ENCODE peak calls at places on chromosome 7, in five cellular contexts. K is CD8-positive, alpha-beta T cell; P is tibial artery; O is sigmoid colon; C is HCT116. E is an unnamed sample.

GRCh38 chr7:118186491-118186890 is 2.5 kb downstream of the LSM8 start:
- DNase-seq in P (no peak), K (no peak), C (no peak), O (no peak), E (no peak)

GRCh38 chr7:23544913-23545354 is 13.2 kb upstream of the TRA2A start:
- DNase-seq in O (no peak), P (no peak), K (no peak), C (peak; percentile 69), E (no peak)

GRCh38 chr7:151491859-151492258 is 27.8 kb downstream of the RHEB start:
- DNase-seq in P (no peak), K (no peak), O (no peak), C (peak; percentile 73), E (no peak)

GRCh38 chr7:55774327-55775050 is 88.1 kb downstream of the SEPTIN14 start:
- DNase-seq in K (no peak), P (no peak), C (no peak), O (no peak), E (no peak)

GRCh38 chr7:98136423-98136822 is 29.8 kb downstream of the LMTK2 start:
- DNase-seq in P (no peak), C (no peak), O (no peak), K (no peak), E (no peak)

GRCh38 chr7:455110-455928 is 64.3 kb downstream of the PDGFA start:
- DNase-seq in C (no peak), O (no peak), P (peak; percentile 83), K (no peak), E (no peak)

GRCh38 chr7:152481082-152481481 is 45.3 kb upstream of the KMT2C start:
- DNase-seq in K (no peak), O (no peak), P (no peak), C (no peak), E (no peak)

GRCh38 chr7:158908552-158908951 is 52.2 kb downstream of the DYNC2I1 start:
- DNase-seq in K (no peak), P (no peak), C (no peak), O (no peak), E (no peak)

GRCh38 chr7:135322571-135323340 is 89.1 kb downstream of the STRA8 start:
- DNase-seq in P (no peak), K (no peak), O (no peak), C (no peak), E (no peak)

GRCh38 chr7:855686-856369 is 20.5 kb upstream of the GET4 start:
- DNase-seq in K (no peak), C (no peak), O (no peak), P (no peak), E (no peak)

GRCh38 chr7:156558198-156558597 is 82.4 kb upstream of the RNF32 start:
- DNase-seq in K (no peak), P (no peak), C (peak; percentile 19), O (no peak), E (no peak)

GRCh38 chr7:123230603-123231002 is 30.8 kb upstream of the SLC13A1 start:
- DNase-seq in O (no peak), K (no peak), P (no peak), C (no peak), E (no peak)

GRCh38 chr7:16463520-16463919 is 2.0 kb downstream of the SOSTDC1 start:
- DNase-seq in C (no peak), K (no peak), P (no peak), O (no peak), E (no peak)

GRCh38 chr7:18890885-18891621 is 226.4 kb downstream of the TWIST1 start:
- DNase-seq in O (no peak), K (no peak), C (no peak), P (no peak), E (no peak)

GRCh38 chr7:1368682-1369571 is 90.3 kb downstream of the MICALL2 start:
- DNase-seq in C (peak; percentile 27), P (no peak), K (peak; percentile 16), O (no peak), E (no peak)

GRCh38 chr7:120864146-120864920 is 6.4 kb upstream of the TSPAN12 start:
- DNase-seq in P (no peak), O (no peak), C (no peak), K (no peak), E (no peak)

GRCh38 chr7:20894806-20895205 is 108.1 kb upstream of the SP8 start:
- DNase-seq in C (no peak), O (no peak), K (no peak), P (no peak), E (no peak)

GRCh38 chr7:149635561-149636329 is 137.6 kb downstream of the ZNF467 start:
- DNase-seq in P (no peak), K (no peak), C (no peak), O (no peak), E (peak; percentile 26)

GRCh38 chr7:85634951-85635350 is 448.1 kb upstream of the SEMA3D start:
- DNase-seq in C (no peak), P (no peak), O (no peak), K (no peak), E (no peak)

GRCh38 chr7:83166-83840 is 109.1 kb upstream of the FAM20C start:
- DNase-seq in C (no peak), O (peak; percentile 55), K (no peak), P (peak; percentile 49), E (peak; percentile 41)

GRCh38 chr7:83547526-83547925 is 101.4 kb downstream of the SEMA3E start:
- DNase-seq in C (peak; percentile 6), K (no peak), O (no peak), P (no peak), E (no peak)

GRCh38 chr7:38248069-38248567 is 25.3 kb downstream of the TARP start:
- DNase-seq in K (no peak), O (no peak), P (no peak), C (no peak), E (no peak)

GRCh38 chr7:112366886-112367285 is 83.4 kb upstream of the IFRD1 start:
- DNase-seq in O (no peak), C (no peak), P (no peak), K (no peak), E (no peak)

GRCh38 chr7:135645296-135645904 is 16.9 kb upstream of the STMP1 start:
- DNase-seq in C (peak; percentile 40), P (no peak), K (no peak), O (no peak), E (no peak)

GRCh38 chr7:79622781-79623180 is 169.3 kb upstream of the MAGI2 start:
- DNase-seq in P (no peak), C (peak; percentile 4), K (no peak), O (no peak), E (no peak)

GRCh38 chr7:98357751-98358161 is 43.1 kb downstream of the BAIAP2L1 start:
- DNase-seq in P (no peak), C (no peak), O (no peak), K (no peak), E (no peak)

DNA sequence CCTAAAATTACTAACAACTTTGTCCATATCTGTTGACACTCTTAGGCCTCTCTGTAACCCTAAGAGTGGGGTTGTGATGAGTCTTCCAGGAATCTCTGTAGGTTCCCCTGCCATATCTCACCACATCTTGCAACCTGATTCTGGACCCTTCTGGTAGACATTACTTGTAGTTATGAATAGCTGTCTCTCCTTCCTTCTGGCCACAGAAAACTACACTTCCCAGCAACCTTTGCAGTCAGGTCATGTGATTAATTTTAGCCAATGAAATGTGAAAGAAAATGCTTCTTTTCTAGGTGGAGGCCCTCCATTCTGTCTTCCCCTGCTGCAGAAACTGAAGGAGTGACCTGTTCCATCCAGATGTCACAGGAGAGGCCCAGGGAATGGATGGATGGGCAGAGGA is 147.6 kb upstream of the AOAH start:
- DNase-seq in O (no peak), P (no peak), C (peak; percentile 21), K (no peak), E (no peak)
- H3K4me3 ChIP-seq in O (no peak overlapping the region), P (no peak overlapping the region), C (no peak overlapping the region), K (no peak overlapping the region), E (no peak overlapping the region)

GRCh38 chr7:139651308-139651707 is 126.5 kb downstream of the HIPK2 start:
- DNase-seq in C (no peak), K (no peak), P (no peak), O (no peak), E (no peak)
- H3K4me3 ChIP-seq in C (no peak overlapping the region), K (no peak overlapping the region), P (no peak overlapping the region), O (no peak overlapping the region), E (no peak overlapping the region)

GRCh38 chr7:126450269-126450671 is 802.5 kb downstream of the GRM8 start:
- DNase-seq in O (no peak), P (no peak), C (no peak), K (no peak), E (no peak)
- H3K4me3 ChIP-seq in O (no peak overlapping the region), P (no peak overlapping the region), C (no peak overlapping the region), K (no peak overlapping the region), E (no peak overlapping the region)

GRCh38 chr7:6438427-6438826 is 9.3 kb downstream of the DAGLB start:
- DNase-seq in P (no peak), O (no peak), C (no peak), K (no peak), E (no peak)
- H3K4me3 ChIP-seq in P (no peak overlapping the region), O (no peak overlapping the region), C (no peak overlapping the region), K (no peak overlapping the region), E (no peak overlapping the region)

GRCh38 chr7:100626530-100627237 is 14.3 kb downstream of the MOSPD3 start:
- DNase-seq in O (peak; percentile 93), P (peak; percentile 89), K (peak; percentile 87), C (peak; percentile 63), E (peak; percentile 86)

GRCh38 chr7:100629117-100629711 is 12.1 kb downstream of the TFR2 start:
- DNase-seq in K (peak; percentile 22), P (no peak), O (no peak), C (peak; percentile 28), E (no peak)

GRCh38 chr7:100627238-100627549 is 14.2 kb downstream of the TFR2 start:
- DNase-seq in P (no peak), C (no peak), O (no peak), K (no peak), E (no peak)

GRCh38 chr7:100623951-100624824 is 11.8 kb downstream of the MOSPD3 start:
- DNase-seq in P (no peak), C (no peak), K (no peak), O (no peak), E (no peak)

GRCh38 chr7:100626055-100626454 is 13.7 kb downstream of the MOSPD3 start:
- DNase-seq in K (no peak), C (no peak), O (no peak), P (no peak), E (no peak)
- H3K4me3 ChIP-seq in K (peak overlapping the region; percentile 40), C (peak overlapping the region; percentile 18), O (peak overlapping the region; percentile 23), P (peak overlapping the region; percentile 28), E (peak overlapping the region; percentile 67)

GRCh38 chr7:131501422-131501821 is 55.0 kb downstream of the PODXL start:
- DNase-seq in C (no peak), O (no peak), P (no peak), K (peak; percentile 53), E (no peak)
- H3K4me3 ChIP-seq in C (no peak overlapping the region), O (no peak overlapping the region), P (no peak overlapping the region), K (no peak overlapping the region), E (no peak overlapping the region)